ENCODE peak calls at places on chromosomes 1 and 21, in four cellular contexts. One of them, this sample, is unnamed.

GRCh38 chr1:179030683-179031082 is 5.0 kb downstream of the FAM20B start:
- DNase-seq in endothelial cell: no peak
- DNase-seq in choroid plexus epithelial cell: no peak
- DNase-seq in NCI-H2107: no peak
- DNase-seq in this sample: no peak

GRCh38 chr21:30612132-30612531 is 1.6 kb downstream of the KRTAP6-1 start:
- DNase-seq in endothelial cell: no peak
- DNase-seq in choroid plexus epithelial cell: no peak
- DNase-seq in NCI-H2107: no peak
- DNase-seq in this sample: no peak

GRCh38 chr1:225378880-225379279 is 49.0 kb downstream of the LBR start:
- DNase-seq in endothelial cell: no peak
- DNase-seq in choroid plexus epithelial cell: peak; percentile 91
- DNase-seq in NCI-H2107: peak; percentile 56
- DNase-seq in this sample: no peak

GRCh38 chr1:181479137-181479745 is 4.1 kb upstream of the CACNA1E start:
- DNase-seq in endothelial cell: peak; percentile 43
- DNase-seq in choroid plexus epithelial cell: peak; percentile 84
- DNase-seq in NCI-H2107: peak; percentile 80
- DNase-seq in this sample: no peak

GRCh38 chr1:159066108-159066507 is 10.5 kb downstream of the AIM2 start:
- DNase-seq in endothelial cell: no peak
- DNase-seq in choroid plexus epithelial cell: no peak
- DNase-seq in NCI-H2107: no peak
- DNase-seq in this sample: no peak

GRCh38 chr1:76668046-76668445 is 199.2 kb upstream of the ST6GALNAC5 start:
- DNase-seq in endothelial cell: no peak
- DNase-seq in choroid plexus epithelial cell: peak; percentile 13
- DNase-seq in NCI-H2107: no peak
- DNase-seq in this sample: no peak

GRCh38 chr1:165641276-165641987 is 10.4 kb downstream of the MGST3 start:
- DNase-seq in endothelial cell: no peak
- DNase-seq in choroid plexus epithelial cell: no peak
- DNase-seq in NCI-H2107: no peak
- DNase-seq in this sample: no peak

GRCh38 chr1:160064746-160065145 is 5.2 kb downstream of the KCNJ10 start:
- DNase-seq in endothelial cell: no peak
- DNase-seq in choroid plexus epithelial cell: no peak
- DNase-seq in NCI-H2107: no peak
- DNase-seq in this sample: no peak

GRCh38 chr1:84037758-84038611 is 39.1 kb upstream of the TTLL7 start:
- DNase-seq in endothelial cell: no peak
- DNase-seq in choroid plexus epithelial cell: no peak
- DNase-seq in NCI-H2107: no peak
- DNase-seq in this sample: no peak

GRCh38 chr1:22601610-22602009 is 34.8 kb upstream of the C1QA start:
- DNase-seq in endothelial cell: no peak
- DNase-seq in choroid plexus epithelial cell: no peak
- DNase-seq in NCI-H2107: no peak
- DNase-seq in this sample: no peak

GRCh38 chr1:202806845-202807366 is 1.3 kb downstream of the KDM5B start:
- DNase-seq in endothelial cell: peak; percentile 28
- DNase-seq in choroid plexus epithelial cell: no peak
- DNase-seq in NCI-H2107: no peak
- DNase-seq in this sample: peak; percentile 27

GRCh38 chr1:80217377-80217986 is 1211.0 kb upstream of the ADGRL4 start:
- DNase-seq in endothelial cell: peak; percentile 13
- DNase-seq in choroid plexus epithelial cell: peak; percentile 79
- DNase-seq in NCI-H2107: no peak
- DNase-seq in this sample: no peak

GRCh38 chr1:67860776-67861175 is 27.5 kb upstream of the GNG12 start:
- DNase-seq in endothelial cell: no peak
- DNase-seq in choroid plexus epithelial cell: no peak
- DNase-seq in NCI-H2107: no peak
- DNase-seq in this sample: no peak

GRCh38 chr1:53308512-53308911 is 19.4 kb downstream of the LRP8 start:
- DNase-seq in endothelial cell: no peak
- DNase-seq in choroid plexus epithelial cell: no peak
- DNase-seq in NCI-H2107: no peak
- DNase-seq in this sample: no peak

GRCh38 chr1:36885537-36886441 is 148.5 kb downstream of the GRIK3 start:
- DNase-seq in endothelial cell: no peak
- DNase-seq in choroid plexus epithelial cell: no peak
- DNase-seq in NCI-H2107: no peak
- DNase-seq in this sample: no peak

GRCh38 chr21:43025636-43026180 is 49.9 kb downstream of the CBS start:
- DNase-seq in endothelial cell: no peak
- DNase-seq in choroid plexus epithelial cell: peak; percentile 93
- DNase-seq in NCI-H2107: no peak
- DNase-seq in this sample: no peak

GRCh38 chr1:22804969-22805671 is 94.5 kb downstream of the EPHB2 start:
- DNase-seq in endothelial cell: no peak
- DNase-seq in choroid plexus epithelial cell: no peak
- DNase-seq in NCI-H2107: no peak
- DNase-seq in this sample: no peak

GRCh38 chr21:25700741-25701140 is 34.0 kb downstream of the ATP5PF start:
- DNase-seq in endothelial cell: no peak
- DNase-seq in choroid plexus epithelial cell: no peak
- DNase-seq in NCI-H2107: no peak
- DNase-seq in this sample: no peak

GRCh38 chr1:201655910-201656669 is 117.2 kb downstream of the NAV1 start:
- DNase-seq in endothelial cell: no peak
- DNase-seq in choroid plexus epithelial cell: no peak
- DNase-seq in NCI-H2107: no peak
- DNase-seq in this sample: no peak

GRCh38 chr1:39268112-39268581 is 63.7 kb downstream of the MACF1 start:
- DNase-seq in endothelial cell: peak; percentile 18
- DNase-seq in choroid plexus epithelial cell: peak; percentile 95
- DNase-seq in NCI-H2107: peak; percentile 100
- DNase-seq in this sample: no peak

GRCh38 chr1:7561331-7561921 is 209.7 kb upstream of the VAMP3 start:
- DNase-seq in endothelial cell: peak; percentile 63
- DNase-seq in choroid plexus epithelial cell: no peak
- DNase-seq in NCI-H2107: no peak
- DNase-seq in this sample: no peak

GRCh38 chr1:220772846-220773245 is 13.9 kb upstream of the MTARC1 start:
- DNase-seq in endothelial cell: no peak
- DNase-seq in choroid plexus epithelial cell: no peak
- DNase-seq in NCI-H2107: no peak
- DNase-seq in this sample: no peak

GRCh38 chr1:66182551-66183178 is 351.3 kb upstream of the SGIP1 start:
- DNase-seq in endothelial cell: no peak
- DNase-seq in choroid plexus epithelial cell: peak; percentile 87
- DNase-seq in NCI-H2107: no peak
- DNase-seq in this sample: no peak

GRCh38 chr21:34054259-34054658 is 19.1 kb upstream of the MRPS6 start:
- DNase-seq in endothelial cell: no peak
- DNase-seq in choroid plexus epithelial cell: no peak
- DNase-seq in NCI-H2107: no peak
- DNase-seq in this sample: no peak

GRCh38 chr21:16423921-16424320 is 694.1 kb downstream of the USP25 start:
- DNase-seq in endothelial cell: no peak
- DNase-seq in choroid plexus epithelial cell: no peak
- DNase-seq in NCI-H2107: no peak
- DNase-seq in this sample: no peak

GRCh38 chr21:32549454-32549853 is 35.9 kb downstream of the TCP10L start:
- DNase-seq in endothelial cell: no peak
- DNase-seq in choroid plexus epithelial cell: no peak
- DNase-seq in NCI-H2107: no peak
- DNase-seq in this sample: no peak

GRCh38 chr1:195790514-195791168 is 817.6 kb downstream of the KCNT2 start:
- DNase-seq in endothelial cell: no peak
- DNase-seq in choroid plexus epithelial cell: no peak
- DNase-seq in NCI-H2107: no peak
- DNase-seq in this sample: no peak

GRCh38 chr21:15659768-15660423 is 69.9 kb upstream of the USP25 start:
- DNase-seq in endothelial cell: no peak
- DNase-seq in choroid plexus epithelial cell: no peak
- DNase-seq in NCI-H2107: no peak
- DNase-seq in this sample: no peak

GRCh38 chr1:52444465-52444864 is 40.1 kb downstream of the PRPF38A start:
- DNase-seq in endothelial cell: no peak
- DNase-seq in choroid plexus epithelial cell: no peak
- DNase-seq in NCI-H2107: no peak
- DNase-seq in this sample: no peak

GRCh38 chr1:214584805-214585766 is 17.9 kb upstream of the CENPF start:
- DNase-seq in endothelial cell: no peak
- DNase-seq in choroid plexus epithelial cell: peak; percentile 81
- DNase-seq in NCI-H2107: peak; percentile 14
- DNase-seq in this sample: no peak

GRCh38 chr1:153533689-153534201 is 2.0 kb downstream of the S100A6 start:
- DNase-seq in endothelial cell: no peak
- DNase-seq in choroid plexus epithelial cell: peak; percentile 85
- DNase-seq in NCI-H2107: peak; percentile 48
- DNase-seq in this sample: no peak

GRCh38 chr1:98003442-98003841 is 82.6 kb upstream of the DPYD start:
- DNase-seq in endothelial cell: no peak
- DNase-seq in choroid plexus epithelial cell: no peak
- DNase-seq in NCI-H2107: no peak
- DNase-seq in this sample: no peak

GRCh38 chr1:229342902-229343587 is at the start of gene CCSAP:
- DNase-seq in endothelial cell: no peak
- DNase-seq in choroid plexus epithelial cell: peak; percentile 42
- DNase-seq in NCI-H2107: no peak
- DNase-seq in this sample: no peak

This sample was measured in activated B cell treated with CpG ODN at 0.5 μM for 24 hours.